ENCODE peak calls at places on chromosomes 5 and 9, in six cellular contexts. One of them, this sample, is unnamed.

GRCh38 chr9:113652355-113653152 is 189.0 kb downstream of the RGS3 start:
- DNase-seq in heart left ventricle: no peak
- DNase-seq in dorsolateral prefrontal cortex: no peak
- DNase-seq in neural crest cell: no peak
- DNase-seq in kidney epithelial cell: no peak
- DNase-seq in heart right ventricle: no peak
- DNase-seq in this sample: no peak

GRCh38 chr9:5278486-5278885 is 26.0 kb downstream of the RLN2 start:
- DNase-seq in heart left ventricle: no peak
- DNase-seq in kidney epithelial cell: no peak
- DNase-seq in neural crest cell: no peak
- DNase-seq in dorsolateral prefrontal cortex: no peak
- DNase-seq in heart right ventricle: no peak
- DNase-seq in this sample: no peak

GRCh38 chr5:73764586-73764985 is 138.6 kb downstream of the ARHGEF28 start:
- DNase-seq in dorsolateral prefrontal cortex: no peak
- DNase-seq in heart right ventricle: no peak
- DNase-seq in neural crest cell: no peak
- DNase-seq in kidney epithelial cell: peak
- DNase-seq in heart left ventricle: no peak
- DNase-seq in this sample: no peak

GRCh38 chr9:23768861-23769260 is 57.2 kb downstream of the ELAVL2 start:
- DNase-seq in kidney epithelial cell: no peak
- DNase-seq in heart left ventricle: no peak
- DNase-seq in heart right ventricle: no peak
- DNase-seq in dorsolateral prefrontal cortex: no peak
- DNase-seq in neural crest cell: no peak
- DNase-seq in this sample: no peak

GRCh38 chr9:75027187-75028107 is 646 bp downstream of the CARNMT1 start:
- DNase-seq in dorsolateral prefrontal cortex: peak
- DNase-seq in heart right ventricle: peak
- DNase-seq in kidney epithelial cell: no peak
- DNase-seq in neural crest cell: peak
- DNase-seq in heart left ventricle: peak
- DNase-seq in this sample: peak

GRCh38 chr9:129283705-129284606 is 105.9 kb upstream of the IER5L start:
- DNase-seq in neural crest cell: no peak
- DNase-seq in kidney epithelial cell: no peak
- DNase-seq in dorsolateral prefrontal cortex: no peak
- DNase-seq in heart left ventricle: no peak
- DNase-seq in heart right ventricle: no peak
- DNase-seq in this sample: no peak

GRCh38 chr5:160240350-160240749 is 11.0 kb downstream of the FABP6 start:
- DNase-seq in heart right ventricle: no peak
- DNase-seq in heart left ventricle: no peak
- DNase-seq in neural crest cell: no peak
- DNase-seq in kidney epithelial cell: no peak
- DNase-seq in dorsolateral prefrontal cortex: no peak
- DNase-seq in this sample: no peak

GRCh38 chr9:136138566-136138965 is 19.9 kb upstream of the TMEM250 start:
- DNase-seq in heart left ventricle: no peak
- DNase-seq in neural crest cell: no peak
- DNase-seq in kidney epithelial cell: no peak
- DNase-seq in heart right ventricle: no peak
- DNase-seq in dorsolateral prefrontal cortex: no peak
- DNase-seq in this sample: peak

GRCh38 chr5:122102825-122103224 is 24.8 kb upstream of the LOX start:
- DNase-seq in kidney epithelial cell: peak
- DNase-seq in heart left ventricle: no peak
- DNase-seq in neural crest cell: no peak
- DNase-seq in heart right ventricle: no peak
- DNase-seq in dorsolateral prefrontal cortex: no peak
- DNase-seq in this sample: no peak

GRCh38 chr9:34991833-34992375 is 2.4 kb downstream of the DNAJB5 start:
- DNase-seq in dorsolateral prefrontal cortex: no peak
- DNase-seq in heart left ventricle: peak
- DNase-seq in neural crest cell: no peak
- DNase-seq in kidney epithelial cell: no peak
- DNase-seq in heart right ventricle: peak
- DNase-seq in this sample: no peak

GRCh38 chr5:97923997-97924396 is 741.0 kb upstream of the RIOK2 start:
- DNase-seq in kidney epithelial cell: no peak
- DNase-seq in neural crest cell: no peak
- DNase-seq in heart right ventricle: no peak
- DNase-seq in heart left ventricle: no peak
- DNase-seq in dorsolateral prefrontal cortex: no peak
- DNase-seq in this sample: no peak

GRCh38 chr9:121840838-121841760 is 189.7 kb downstream of the DAB2IP start:
- DNase-seq in heart left ventricle: no peak
- DNase-seq in dorsolateral prefrontal cortex: peak
- DNase-seq in kidney epithelial cell: peak
- DNase-seq in neural crest cell: no peak
- DNase-seq in heart right ventricle: no peak
- DNase-seq in this sample: no peak

GRCh38 chr5:111551569-111552275 is 39.4 kb upstream of the STARD4 start:
- DNase-seq in heart right ventricle: no peak
- DNase-seq in kidney epithelial cell: no peak
- DNase-seq in neural crest cell: no peak
- DNase-seq in dorsolateral prefrontal cortex: no peak
- DNase-seq in heart left ventricle: no peak
- DNase-seq in this sample: no peak

GRCh38 chr9:100720922-100721321 is 143.0 kb downstream of the CAVIN4 start:
- DNase-seq in heart left ventricle: no peak
- DNase-seq in heart right ventricle: no peak
- DNase-seq in neural crest cell: no peak
- DNase-seq in kidney epithelial cell: no peak
- DNase-seq in dorsolateral prefrontal cortex: no peak
- DNase-seq in this sample: no peak

GRCh38 chr9:131095666-131096489 is 453 bp upstream of the AIF1L start:
- DNase-seq in kidney epithelial cell: no peak
- DNase-seq in neural crest cell: peak
- DNase-seq in heart left ventricle: peak
- DNase-seq in dorsolateral prefrontal cortex: peak
- DNase-seq in heart right ventricle: peak
- DNase-seq in this sample: peak
- TF ChIP-seq CTCF in kidney epithelial cell: peak
- TF ChIP-seq CTCF in neural crest cell: peak
- TF ChIP-seq CTCF in heart left ventricle: peak
- TF ChIP-seq CTCF in dorsolateral prefrontal cortex: peak
- TF ChIP-seq CTCF in heart right ventricle: no peak
- TF ChIP-seq CTCF in this sample: no peak

GRCh38 chr5:140794594-140795258 is at the start of gene PCDHA2:
- DNase-seq in dorsolateral prefrontal cortex: no peak
- DNase-seq in kidney epithelial cell: no peak
- DNase-seq in neural crest cell: no peak
- DNase-seq in heart left ventricle: no peak
- DNase-seq in heart right ventricle: no peak
- DNase-seq in this sample: no peak
- TF ChIP-seq CTCF in dorsolateral prefrontal cortex: peak
- TF ChIP-seq CTCF in kidney epithelial cell: peak
- TF ChIP-seq CTCF in neural crest cell: peak
- TF ChIP-seq CTCF in heart left ventricle: peak
- TF ChIP-seq CTCF in heart right ventricle: peak
- TF ChIP-seq CTCF in this sample: no peak

DNA sequence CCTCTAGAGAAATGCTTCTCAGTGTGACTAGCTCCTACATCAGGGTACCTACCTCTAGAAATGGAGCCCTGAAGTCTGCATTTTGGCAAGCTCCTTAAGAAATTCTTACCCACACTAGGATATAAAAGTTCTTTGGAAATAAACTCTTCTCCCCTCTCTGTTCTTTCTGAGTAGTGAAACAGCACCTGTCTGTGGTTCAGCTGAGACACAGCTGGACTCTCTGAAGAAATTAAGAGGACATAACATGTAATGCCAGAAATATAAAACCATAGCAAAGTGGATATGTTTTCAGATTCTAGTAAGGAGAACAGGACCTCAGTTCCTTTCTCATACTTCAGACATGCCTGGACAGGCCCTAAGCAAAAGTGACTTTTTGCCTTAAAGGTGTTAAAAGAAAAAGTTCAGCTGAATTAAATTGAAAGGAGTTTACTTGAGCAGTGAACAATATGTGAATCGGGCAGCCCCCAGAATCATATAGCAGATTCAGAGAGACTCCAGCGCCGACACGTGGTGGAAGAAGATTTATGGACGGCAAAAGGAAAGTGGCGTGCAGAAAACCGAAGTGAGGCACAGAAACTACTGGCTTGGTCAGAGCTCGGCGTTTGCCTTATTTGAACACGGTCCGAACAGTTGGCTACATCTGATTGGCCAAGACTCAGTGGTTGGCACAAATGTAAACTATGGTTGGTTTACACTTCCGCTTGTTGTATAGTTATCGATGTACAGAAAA is 64.5 kb downstream of the PRKACG start:
- DNase-seq in heart left ventricle: no peak
- DNase-seq in neural crest cell: no peak
- DNase-seq in dorsolateral prefrontal cortex: no peak
- DNase-seq in heart right ventricle: no peak
- DNase-seq in kidney epithelial cell: no peak
- DNase-seq in this sample: no peak
- TF ChIP-seq CTCF in heart left ventricle: no peak
- TF ChIP-seq CTCF in neural crest cell: peak
- TF ChIP-seq CTCF in dorsolateral prefrontal cortex: no peak
- TF ChIP-seq CTCF in heart right ventricle: peak
- TF ChIP-seq CTCF in kidney epithelial cell: no peak
- TF ChIP-seq CTCF in this sample: no peak

GRCh38 chr5:119435436-119436132 is 16.7 kb upstream of the HSD17B4 start:
- DNase-seq in neural crest cell: peak
- DNase-seq in kidney epithelial cell: peak
- DNase-seq in dorsolateral prefrontal cortex: peak
- DNase-seq in heart left ventricle: peak
- DNase-seq in heart right ventricle: peak
- DNase-seq in this sample: peak
- TF ChIP-seq CTCF in neural crest cell: peak
- TF ChIP-seq CTCF in kidney epithelial cell: peak
- TF ChIP-seq CTCF in dorsolateral prefrontal cortex: peak
- TF ChIP-seq CTCF in heart left ventricle: peak
- TF ChIP-seq CTCF in heart right ventricle: peak
- TF ChIP-seq CTCF in this sample: peak

GRCh38 chr5:42768106-42768504 is 11.5 kb downstream of the CCDC152 start:
- DNase-seq in neural crest cell: no peak
- DNase-seq in heart right ventricle: no peak
- DNase-seq in dorsolateral prefrontal cortex: no peak
- DNase-seq in kidney epithelial cell: no peak
- DNase-seq in heart left ventricle: no peak
- DNase-seq in this sample: no peak

GRCh38 chr5:42770003-42770402 is 13.4 kb downstream of the CCDC152 start:
- DNase-seq in dorsolateral prefrontal cortex: no peak
- DNase-seq in heart left ventricle: no peak
- DNase-seq in kidney epithelial cell: no peak
- DNase-seq in heart right ventricle: no peak
- DNase-seq in neural crest cell: no peak
- DNase-seq in this sample: no peak

GRCh38 chr5:42772265-42772993 is 15.8 kb downstream of the CCDC152 start:
- DNase-seq in heart right ventricle: no peak
- DNase-seq in dorsolateral prefrontal cortex: no peak
- DNase-seq in kidney epithelial cell: no peak
- DNase-seq in neural crest cell: no peak
- DNase-seq in heart left ventricle: peak
- DNase-seq in this sample: no peak

GRCh38 chr5:42767491-42768105 is 11.0 kb downstream of the CCDC152 start:
- DNase-seq in dorsolateral prefrontal cortex: no peak
- DNase-seq in heart right ventricle: no peak
- DNase-seq in neural crest cell: no peak
- DNase-seq in kidney epithelial cell: no peak
- DNase-seq in heart left ventricle: no peak
- DNase-seq in this sample: no peak
- TF ChIP-seq CTCF in dorsolateral prefrontal cortex: peak
- TF ChIP-seq CTCF in heart right ventricle: peak
- TF ChIP-seq CTCF in neural crest cell: peak
- TF ChIP-seq CTCF in kidney epithelial cell: peak
- TF ChIP-seq CTCF in heart left ventricle: peak
- TF ChIP-seq CTCF in this sample: peak

GRCh38 chr9:127999461-127999860 is 18.7 kb upstream of the EEIG1 start:
- DNase-seq in neural crest cell: no peak
- DNase-seq in dorsolateral prefrontal cortex: no peak
- DNase-seq in heart left ventricle: no peak
- DNase-seq in kidney epithelial cell: no peak
- DNase-seq in heart right ventricle: no peak
- DNase-seq in this sample: no peak

GRCh38 chr9:128005938-128006337 is 25.1 kb upstream of the EEIG1 start:
- DNase-seq in dorsolateral prefrontal cortex: no peak
- DNase-seq in heart right ventricle: peak
- DNase-seq in kidney epithelial cell: no peak
- DNase-seq in neural crest cell: no peak
- DNase-seq in heart left ventricle: peak
- DNase-seq in this sample: peak

GRCh38 chr9:128002959-128003358 is 22.2 kb upstream of the EEIG1 start:
- DNase-seq in neural crest cell: no peak
- DNase-seq in heart left ventricle: peak
- DNase-seq in heart right ventricle: no peak
- DNase-seq in kidney epithelial cell: no peak
- DNase-seq in dorsolateral prefrontal cortex: no peak
- DNase-seq in this sample: no peak

GRCh38 chr9:128004011-128004604 is 23.3 kb upstream of the EEIG1 start:
- DNase-seq in heart left ventricle: no peak
- DNase-seq in kidney epithelial cell: no peak
- DNase-seq in neural crest cell: no peak
- DNase-seq in heart right ventricle: no peak
- DNase-seq in dorsolateral prefrontal cortex: no peak
- DNase-seq in this sample: no peak

DNA sequence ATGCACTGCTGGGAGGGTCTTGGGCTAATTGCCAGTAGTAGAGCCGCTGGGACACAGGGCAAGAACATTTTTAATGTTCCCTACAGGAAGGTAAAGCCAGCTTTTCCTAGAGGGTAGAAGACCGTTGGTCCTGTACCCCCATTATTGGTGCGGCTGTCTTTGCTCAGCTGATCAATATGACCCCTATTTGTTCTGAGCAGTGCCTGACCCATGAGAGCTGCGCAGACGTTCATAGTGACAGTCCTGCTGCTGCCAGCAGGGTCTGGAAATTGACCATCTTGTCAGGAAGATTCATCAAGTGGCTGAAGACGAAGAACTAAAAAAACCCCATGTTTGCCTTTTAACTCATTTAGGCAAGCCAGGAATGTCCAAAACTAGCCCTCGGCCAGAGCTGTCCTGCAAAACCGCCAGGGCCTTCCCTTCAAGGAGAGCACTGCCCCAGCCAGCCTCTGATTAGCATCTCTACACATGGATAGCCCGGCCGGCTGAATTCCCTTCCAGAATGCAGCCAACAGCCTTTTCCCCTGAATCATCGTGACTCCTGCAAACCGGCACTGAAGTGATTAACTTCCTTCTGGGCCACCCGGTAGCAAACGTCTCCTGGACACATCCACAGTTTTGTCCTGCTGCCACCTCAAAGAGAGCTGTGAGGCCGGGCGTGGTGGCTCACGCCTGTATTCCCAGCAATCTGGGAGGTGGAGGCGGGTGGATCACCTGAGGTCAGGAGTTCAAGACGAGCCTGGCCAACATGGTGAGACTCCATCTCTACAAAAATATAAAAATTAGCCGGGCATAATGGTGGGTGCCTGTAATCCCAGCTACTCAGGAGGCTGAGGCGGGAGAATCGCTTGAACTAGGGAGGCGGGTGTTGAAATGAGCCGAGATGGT is 20.9 kb upstream of the EEIG1 start:
- DNase-seq in dorsolateral prefrontal cortex: no peak
- DNase-seq in heart left ventricle: no peak
- DNase-seq in kidney epithelial cell: peak
- DNase-seq in heart right ventricle: no peak
- DNase-seq in neural crest cell: no peak
- DNase-seq in this sample: no peak
- TF ChIP-seq CTCF in dorsolateral prefrontal cortex: no peak
- TF ChIP-seq CTCF in heart left ventricle: no peak
- TF ChIP-seq CTCF in kidney epithelial cell: no peak
- TF ChIP-seq CTCF in heart right ventricle: no peak
- TF ChIP-seq CTCF in neural crest cell: no peak
- TF ChIP-seq CTCF in this sample: no peak